ENCODE peak calls at places on chromosomes 13 and 19, in ten cellular contexts. S is naive thymus-derived CD4-positive, alpha-beta T cell; J is CD8-positive, alpha-beta memory T cell; T is right atrium auricular region; Z is upper lobe of right lung; D is SJCRH30; L is psoas muscle; N is fibroblast of lung; X is cardiac muscle cell; K is heart right ventricle. C is an unnamed sample.

GRCh38 chr13:44148159-44148929 is 225.3 kb upstream of the SERP2 start:
- DNase-seq in S (no peak), J (no peak), T (no peak), Z (no peak), D (no peak), L (no peak), N (no peak), X (no peak), K (no peak), C (no peak)

GRCh38 chr13:94395889-94396288 is 83.6 kb downstream of the DCT start:
- DNase-seq in S (no peak), J (no peak), T (no peak), Z (no peak), D (no peak), L (no peak), N (no peak), X (no peak), K (no peak), C (no peak)

GRCh38 chr13:44382635-44383145 is 9.1 kb downstream of the SERP2 start:
- DNase-seq in S (no peak), J (no peak), T (no peak), Z (no peak), D (no peak), L (no peak), N (no peak), X (no peak), K (no peak), C (no peak)

GRCh38 chr19:32646556-32646955 is 28.4 kb downstream of the ANKRD27 start:
- DNase-seq in S (no peak), J (no peak), T (no peak), Z (no peak), D (no peak), L (no peak), N (no peak), X (no peak), K (no peak), C (no peak)

GRCh38 chr13:54928071-54928470 is 1899.5 kb downstream of the OLFM4 start:
- DNase-seq in S (no peak), J (no peak), T (no peak), Z (no peak), D (no peak), L (no peak), N (no peak), X (no peak), K (no peak), C (no peak)

GRCh38 chr19:48967346-48968178 is 2.5 kb downstream of the FTL start:
- DNase-seq in S (no peak), J (no peak), T (peak; percentile 80), Z (peak; percentile 77), D (no peak), L (peak; percentile 44), N (peak; percentile 78), X (peak; percentile 86), K (no peak), C (no peak)

GRCh38 chr13:113647351-113648217 is 10.4 kb downstream of the ATP4B start:
- DNase-seq in S (no peak), J (peak; percentile 39), T (peak; percentile 87), Z (peak; percentile 96), D (no peak), L (peak; percentile 76), N (peak; percentile 54), X (peak; percentile 45), K (peak; percentile 86), C (peak; percentile 77)

GRCh38 chr19:12260861-12261260 is 33.8 kb downstream of the ZNF44 start:
- DNase-seq in S (no peak), J (no peak), T (no peak), Z (no peak), D (no peak), L (no peak), N (no peak), X (no peak), K (no peak), C (no peak)

GRCh38 chr13:113411216-113412023 is 41.9 kb downstream of the ADPRHL1 start:
- DNase-seq in S (no peak), J (no peak), T (peak; percentile 77), Z (peak; percentile 62), D (peak; percentile 94), L (peak; percentile 89), N (peak; percentile 97), X (peak; percentile 74), K (peak; percentile 69), C (no peak)

GRCh38 chr19:16850133-16850532 is 20.9 kb downstream of the SIN3B start:
- DNase-seq in S (no peak), J (no peak), T (no peak), Z (no peak), D (no peak), L (no peak), N (peak; percentile 51), X (no peak), K (no peak), C (no peak)

GRCh38 chr19:43362179-43362578 is 8.7 kb downstream of the CD177 start:
- DNase-seq in S (no peak), J (no peak), T (no peak), Z (no peak), D (no peak), L (no peak), N (no peak), X (peak; percentile 45), K (no peak), C (peak; percentile 27)

GRCh38 chr13:89052699-89053098 is 1381.5 kb downstream of the SLITRK5 start:
- DNase-seq in S (no peak), J (no peak), T (no peak), Z (no peak), D (no peak), L (no peak), N (no peak), X (no peak), K (no peak), C (no peak)

GRCh38 chr19:33621811-33622504 is at the start of gene CHST8:
- DNase-seq in S (no peak), J (no peak), T (no peak), Z (no peak), D (peak; percentile 84), L (peak; percentile 43), N (no peak), X (peak; percentile 39), K (peak; percentile 45), C (peak; percentile 87)

GRCh38 chr13:79724348-79725103 is 243.6 kb downstream of the NDFIP2 start:
- DNase-seq in S (no peak), J (no peak), T (no peak), Z (no peak), D (peak; percentile 95), L (no peak), N (no peak), X (no peak), K (no peak), C (no peak)

GRCh38 chr19:10895920-10896319 is 24.6 kb downstream of the CARM1 start:
- DNase-seq in S (no peak), J (no peak), T (no peak), Z (no peak), D (no peak), L (no peak), N (no peak), X (no peak), K (no peak), C (no peak)

DNA sequence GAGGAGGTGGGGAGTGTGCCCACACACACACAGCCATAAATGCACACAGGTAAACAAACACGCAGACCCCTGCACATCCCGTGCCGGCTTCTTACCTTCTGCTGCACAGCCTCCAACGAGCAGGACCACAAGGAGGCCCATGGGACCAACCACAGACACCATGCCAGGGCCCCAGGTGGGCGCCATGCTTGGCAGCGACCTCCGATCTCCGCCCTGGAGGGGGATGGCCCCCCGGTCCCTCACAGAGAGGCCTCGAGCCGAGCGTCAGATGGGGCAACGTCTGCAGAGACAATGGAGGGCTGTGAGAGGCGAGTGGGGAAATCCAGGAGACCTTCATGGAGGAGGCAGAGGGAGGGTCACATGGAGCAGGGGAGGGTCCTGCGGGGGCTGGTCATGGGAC is 54.7 kb downstream of the PTPRS start:
- DNase-seq in S (no peak), J (no peak), T (no peak), Z (no peak), D (no peak), L (no peak), N (no peak), X (no peak), K (no peak), C (no peak)
- H3K4me1 ChIP-seq in S (no peaks in the 10 kb centered on the region), J (no peaks in the 10 kb centered on the region), T (peaks cover 54% of the 10 kb centered on the region), Z (peaks cover 16% of the 10 kb centered on the region), D (no peaks in the 10 kb centered on the region), L (peaks cover 7% of the 10 kb centered on the region), N (peaks cover 2% of the 10 kb centered on the region), X (no peaks in the 10 kb centered on the region), K (no peaks in the 10 kb centered on the region), C (no peaks in the 10 kb centered on the region)

DNA sequence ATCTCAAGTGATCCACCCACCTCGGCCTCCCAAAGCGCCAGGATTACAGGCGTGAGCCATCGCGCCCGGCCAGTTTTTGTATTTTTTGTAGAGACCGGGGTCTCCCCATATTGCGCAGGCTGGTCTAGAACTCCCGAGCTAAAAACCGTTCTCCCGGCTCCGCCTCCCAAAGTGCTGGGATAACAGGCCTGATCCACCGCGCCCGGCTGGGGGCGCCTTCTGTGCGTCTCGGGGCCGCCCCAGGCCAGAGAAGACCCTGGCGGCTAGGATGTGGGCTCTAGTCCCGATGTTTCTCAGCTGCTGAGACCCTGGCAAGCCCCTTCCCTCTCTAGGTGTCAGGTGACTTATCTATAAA is 3.6 kb downstream of the ARHGAP45 start:
- DNase-seq in S (no peak), J (no peak), T (no peak), Z (no peak), D (no peak), L (no peak), N (no peak), X (no peak), K (no peak), C (no peak)
- H3K4me1 ChIP-seq in S (peaks cover 63% of the 10 kb centered on the region), J (peaks cover 67% of the 10 kb centered on the region), T (peaks cover 33% of the 10 kb centered on the region), Z (peaks cover 60% of the 10 kb centered on the region), D (peaks cover 15% of the 10 kb centered on the region), L (peaks cover 14% of the 10 kb centered on the region), N (no peaks in the 10 kb centered on the region), X (peaks cover 12% of the 10 kb centered on the region), K (peaks cover 11% of the 10 kb centered on the region), C (peaks cover 4% of the 10 kb centered on the region)

DNA sequence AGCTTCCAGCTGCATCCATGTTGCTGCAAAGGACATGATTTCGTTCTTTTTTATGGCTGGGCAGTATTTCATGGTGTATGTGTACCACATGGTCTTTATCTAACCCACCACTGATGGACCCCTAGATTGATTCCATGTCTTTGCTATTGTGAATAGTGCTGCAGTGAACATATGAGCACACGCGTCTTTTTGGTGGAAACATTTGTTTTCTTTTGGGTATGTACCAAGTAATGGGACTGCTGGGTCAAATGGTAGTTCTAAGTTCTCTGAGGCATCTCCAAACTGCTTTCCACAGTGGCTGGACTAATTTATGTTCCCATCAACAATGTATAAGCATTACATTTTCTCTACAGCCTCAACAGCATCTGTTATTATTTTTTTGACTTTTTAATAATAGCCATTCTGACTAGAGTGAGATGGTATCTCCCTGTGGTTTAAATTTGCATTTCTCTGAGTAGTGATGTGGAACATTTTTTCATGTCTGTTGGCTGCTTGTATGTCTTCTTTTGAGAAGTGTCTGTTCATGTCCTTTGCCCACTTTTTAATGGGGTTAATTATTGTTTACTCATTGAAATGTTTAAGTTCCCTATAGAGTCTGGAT is 6.8 kb upstream of the UBE2L5 start:
- DNase-seq in S (no peak), J (no peak), T (no peak), Z (no peak), D (no peak), L (no peak), N (no peak), X (no peak), K (no peak), C (no peak)
- H3K4me1 ChIP-seq in S (no peaks in the 10 kb centered on the region), J (no peaks in the 10 kb centered on the region), T (no peaks in the 10 kb centered on the region), Z (no peaks in the 10 kb centered on the region), D (peaks cover 9% of the 10 kb centered on the region), L (no peaks in the 10 kb centered on the region), N (no peaks in the 10 kb centered on the region), X (peaks cover 13% of the 10 kb centered on the region), K (no peaks in the 10 kb centered on the region), C (no peaks in the 10 kb centered on the region)

GRCh38 chr13:46572758-46573384 is 19.9 kb downstream of the LRCH1 start:
- DNase-seq in S (no peak), J (no peak), T (no peak), Z (no peak), D (no peak), L (no peak), N (no peak), X (no peak), K (no peak), C (no peak)
- H3K4me1 ChIP-seq in S (peaks cover 3% of the 10 kb centered on the region), J (peaks cover 14% of the 10 kb centered on the region), T (peaks cover 64% of the 10 kb centered on the region), Z (peaks cover 42% of the 10 kb centered on the region), D (peaks cover 55% of the 10 kb centered on the region), L (peaks cover 19% of the 10 kb centered on the region), N (peaks cover 20% of the 10 kb centered on the region), X (peaks cover 49% of the 10 kb centered on the region), K (peaks cover 73% of the 10 kb centered on the region), C (peaks cover 27% of the 10 kb centered on the region)